ENCODE peak calls at places on chromosomes 12 and 14, in five cellular contexts. One of them, this sample, is unnamed.

GRCh38 chr14:103528512-103529382 is at the start of gene TRMT61A:
- DNase-seq in PC-9: peak
- DNase-seq in progenitor cell of endocrine pancreas: peak
- DNase-seq in CD8-positive, alpha-beta T cell: peak
- DNase-seq in Caco-2: peak
- DNase-seq in this sample: peak

GRCh38 chr14:20970983-20971704 is 15.9 kb downstream of the RNASE2 start:
- DNase-seq in PC-9: peak
- DNase-seq in progenitor cell of endocrine pancreas: peak
- DNase-seq in CD8-positive, alpha-beta T cell: peak
- DNase-seq in Caco-2: peak
- DNase-seq in this sample: peak

GRCh38 chr12:54306925-54307731 is 6.3 kb upstream of the NFE2 start:
- DNase-seq in PC-9: peak
- DNase-seq in progenitor cell of endocrine pancreas: no peak
- DNase-seq in CD8-positive, alpha-beta T cell: no peak
- DNase-seq in Caco-2: no peak
- DNase-seq in this sample: no peak

GRCh38 chr12:28814246-28814645 is 334.8 kb upstream of the FAR2 start:
- DNase-seq in PC-9: peak
- DNase-seq in progenitor cell of endocrine pancreas: no peak
- DNase-seq in CD8-positive, alpha-beta T cell: no peak
- DNase-seq in Caco-2: no peak
- DNase-seq in this sample: no peak

GRCh38 chr14:93989939-93990338 is 7.2 kb upstream of the CCDC197 start:
- DNase-seq in PC-9: no peak
- DNase-seq in progenitor cell of endocrine pancreas: no peak
- DNase-seq in CD8-positive, alpha-beta T cell: no peak
- DNase-seq in Caco-2: no peak
- DNase-seq in this sample: no peak

GRCh38 chr14:88551936-88552565 is 2.8 kb downstream of the PTPN21 start:
- DNase-seq in PC-9: no peak
- DNase-seq in progenitor cell of endocrine pancreas: no peak
- DNase-seq in CD8-positive, alpha-beta T cell: no peak
- DNase-seq in Caco-2: no peak
- DNase-seq in this sample: no peak

GRCh38 chr14:33068626-33069025 is 129.9 kb downstream of the NPAS3 start:
- DNase-seq in PC-9: no peak
- DNase-seq in progenitor cell of endocrine pancreas: no peak
- DNase-seq in CD8-positive, alpha-beta T cell: no peak
- DNase-seq in Caco-2: no peak
- DNase-seq in this sample: no peak

GRCh38 chr12:1811281-1811947 is 9.0 kb upstream of the LRTM2 start:
- DNase-seq in PC-9: no peak
- DNase-seq in progenitor cell of endocrine pancreas: no peak
- DNase-seq in CD8-positive, alpha-beta T cell: no peak
- DNase-seq in Caco-2: no peak
- DNase-seq in this sample: no peak

GRCh38 chr14:105248368-105249174 is at the start of gene BTBD6:
- DNase-seq in PC-9: no peak
- DNase-seq in progenitor cell of endocrine pancreas: peak
- DNase-seq in CD8-positive, alpha-beta T cell: peak
- DNase-seq in Caco-2: peak
- DNase-seq in this sample: peak

GRCh38 chr12:106142591-106143261 is 4.0 kb upstream of the NUAK1 start:
- DNase-seq in PC-9: no peak
- DNase-seq in progenitor cell of endocrine pancreas: no peak
- DNase-seq in CD8-positive, alpha-beta T cell: no peak
- DNase-seq in Caco-2: no peak
- DNase-seq in this sample: no peak

GRCh38 chr14:21528381-21529348 is 2.5 kb upstream of the SALL2 start:
- DNase-seq in PC-9: peak
- DNase-seq in progenitor cell of endocrine pancreas: no peak
- DNase-seq in CD8-positive, alpha-beta T cell: no peak
- DNase-seq in Caco-2: peak
- DNase-seq in this sample: no peak

GRCh38 chr14:78752789-78753188 is 582.6 kb downstream of the NRXN3 start:
- DNase-seq in PC-9: no peak
- DNase-seq in progenitor cell of endocrine pancreas: no peak
- DNase-seq in CD8-positive, alpha-beta T cell: no peak
- DNase-seq in Caco-2: no peak
- DNase-seq in this sample: no peak

GRCh38 chr12:31488737-31489338 is 102.1 kb downstream of the DENND5B start:
- DNase-seq in PC-9: no peak
- DNase-seq in progenitor cell of endocrine pancreas: no peak
- DNase-seq in CD8-positive, alpha-beta T cell: no peak
- DNase-seq in Caco-2: no peak
- DNase-seq in this sample: no peak

GRCh38 chr14:105051182-105052109 is 13.8 kb downstream of the GPR132 start:
- DNase-seq in PC-9: no peak
- DNase-seq in progenitor cell of endocrine pancreas: no peak
- DNase-seq in CD8-positive, alpha-beta T cell: no peak
- DNase-seq in Caco-2: no peak
- DNase-seq in this sample: no peak

GRCh38 chr12:19641235-19642080 is 202.2 kb downstream of the AEBP2 start:
- DNase-seq in PC-9: no peak
- DNase-seq in progenitor cell of endocrine pancreas: no peak
- DNase-seq in CD8-positive, alpha-beta T cell: no peak
- DNase-seq in Caco-2: no peak
- DNase-seq in this sample: no peak

GRCh38 chr12:129083121-129083520 is 229.8 kb downstream of the GLT1D1 start:
- DNase-seq in PC-9: no peak
- DNase-seq in progenitor cell of endocrine pancreas: no peak
- DNase-seq in CD8-positive, alpha-beta T cell: no peak
- DNase-seq in Caco-2: no peak
- DNase-seq in this sample: no peak

GRCh38 chr12:42277426-42278115 is 39.5 kb upstream of the YAF2 start:
- DNase-seq in PC-9: no peak
- DNase-seq in progenitor cell of endocrine pancreas: no peak
- DNase-seq in CD8-positive, alpha-beta T cell: no peak
- DNase-seq in Caco-2: no peak
- DNase-seq in this sample: no peak

GRCh38 chr12:90172524-90172923 is 463.9 kb upstream of the ATP2B1 start:
- DNase-seq in PC-9: no peak
- DNase-seq in progenitor cell of endocrine pancreas: no peak
- DNase-seq in CD8-positive, alpha-beta T cell: no peak
- DNase-seq in Caco-2: no peak
- DNase-seq in this sample: no peak

GRCh38 chr12:49866859-49867579 is 24.1 kb upstream of the BCDIN3D start:
- DNase-seq in PC-9: peak
- DNase-seq in progenitor cell of endocrine pancreas: peak
- DNase-seq in CD8-positive, alpha-beta T cell: peak
- DNase-seq in Caco-2: peak
- DNase-seq in this sample: peak

GRCh38 chr12:44217146-44217883 is 381.4 kb downstream of the TMEM117 start:
- DNase-seq in PC-9: no peak
- DNase-seq in progenitor cell of endocrine pancreas: no peak
- DNase-seq in CD8-positive, alpha-beta T cell: no peak
- DNase-seq in Caco-2: no peak
- DNase-seq in this sample: no peak

GRCh38 chr12:75488553-75488952 is 8.0 kb downstream of the GLIPR1 start:
- DNase-seq in PC-9: no peak
- DNase-seq in progenitor cell of endocrine pancreas: no peak
- DNase-seq in CD8-positive, alpha-beta T cell: no peak
- DNase-seq in Caco-2: peak
- DNase-seq in this sample: no peak

GRCh38 chr12:11496157-11496851 is 100.9 kb upstream of the PRB2 start:
- DNase-seq in PC-9: no peak
- DNase-seq in progenitor cell of endocrine pancreas: no peak
- DNase-seq in CD8-positive, alpha-beta T cell: no peak
- DNase-seq in Caco-2: no peak
- DNase-seq in this sample: no peak

GRCh38 chr12:105983622-105984325 is 155.0 kb downstream of the NUAK1 start:
- DNase-seq in PC-9: no peak
- DNase-seq in progenitor cell of endocrine pancreas: no peak
- DNase-seq in CD8-positive, alpha-beta T cell: no peak
- DNase-seq in Caco-2: no peak
- DNase-seq in this sample: no peak

GRCh38 chr12:76962099-76962498 is 83.3 kb upstream of the CSRP2 start:
- DNase-seq in PC-9: no peak
- DNase-seq in progenitor cell of endocrine pancreas: no peak
- DNase-seq in CD8-positive, alpha-beta T cell: no peak
- DNase-seq in Caco-2: no peak
- DNase-seq in this sample: no peak

GRCh38 chr12:118402251-118402650 is 25.9 kb downstream of the SUDS3 start:
- DNase-seq in PC-9: no peak
- DNase-seq in progenitor cell of endocrine pancreas: no peak
- DNase-seq in CD8-positive, alpha-beta T cell: no peak
- DNase-seq in Caco-2: no peak
- DNase-seq in this sample: no peak

GRCh38 chr12:57554897-57555296 is 5.1 kb downstream of the KIF5A start:
- DNase-seq in PC-9: no peak
- DNase-seq in progenitor cell of endocrine pancreas: no peak
- DNase-seq in CD8-positive, alpha-beta T cell: no peak
- DNase-seq in Caco-2: no peak
- DNase-seq in this sample: no peak

GRCh38 chr12:124545508-124546418 is 21.6 kb downstream of the NCOR2 start:
- DNase-seq in PC-9: no peak
- DNase-seq in progenitor cell of endocrine pancreas: no peak
- DNase-seq in CD8-positive, alpha-beta T cell: no peak
- DNase-seq in Caco-2: no peak
- DNase-seq in this sample: no peak

GRCh38 chr14:101104485-101104884 is 201.0 kb upstream of the RTL1 start:
- DNase-seq in PC-9: no peak
- DNase-seq in progenitor cell of endocrine pancreas: no peak
- DNase-seq in CD8-positive, alpha-beta T cell: no peak
- DNase-seq in Caco-2: no peak
- DNase-seq in this sample: no peak

GRCh38 chr12:88958961-88959360 is 378.7 kb upstream of the KITLG start:
- DNase-seq in PC-9: no peak
- DNase-seq in progenitor cell of endocrine pancreas: no peak
- DNase-seq in CD8-positive, alpha-beta T cell: no peak
- DNase-seq in Caco-2: no peak
- DNase-seq in this sample: no peak

GRCh38 chr14:99461411-99461810 is 19.2 kb downstream of the SETD3 start:
- DNase-seq in PC-9: no peak
- DNase-seq in progenitor cell of endocrine pancreas: no peak
- DNase-seq in CD8-positive, alpha-beta T cell: no peak
- DNase-seq in Caco-2: no peak
- DNase-seq in this sample: no peak

GRCh38 chr12:122672515-122672914 is 30.6 kb downstream of the HCAR2 start:
- DNase-seq in PC-9: no peak
- DNase-seq in progenitor cell of endocrine pancreas: no peak
- DNase-seq in CD8-positive, alpha-beta T cell: no peak
- DNase-seq in Caco-2: no peak
- DNase-seq in this sample: no peak

GRCh38 chr12:74021937-74022336 is 515.7 kb upstream of the ATXN7L3B start:
- DNase-seq in PC-9: peak
- DNase-seq in progenitor cell of endocrine pancreas: peak
- DNase-seq in CD8-positive, alpha-beta T cell: no peak
- DNase-seq in Caco-2: peak
- DNase-seq in this sample: no peak
- TF ChIP-seq CTCF in PC-9: peak
- TF ChIP-seq CTCF in progenitor cell of endocrine pancreas: peak
- TF ChIP-seq CTCF in CD8-positive, alpha-beta T cell: no peak
- TF ChIP-seq CTCF in Caco-2: peak
- TF ChIP-seq CTCF in this sample: peak

GRCh38 chr12:6684609-6685008 is 4.6 kb downstream of the ZNF384 start:
- DNase-seq in PC-9: peak
- DNase-seq in progenitor cell of endocrine pancreas: no peak
- DNase-seq in CD8-positive, alpha-beta T cell: no peak
- DNase-seq in Caco-2: peak
- DNase-seq in this sample: no peak
- TF ChIP-seq CTCF in PC-9: peak
- TF ChIP-seq CTCF in progenitor cell of endocrine pancreas: peak
- TF ChIP-seq CTCF in CD8-positive, alpha-beta T cell: peak
- TF ChIP-seq CTCF in Caco-2: peak
- TF ChIP-seq CTCF in this sample: peak

GRCh38 chr12:132342322-132342721 is 12.9 kb upstream of the GALNT9 start:
- DNase-seq in PC-9: no peak
- DNase-seq in progenitor cell of endocrine pancreas: no peak
- DNase-seq in CD8-positive, alpha-beta T cell: no peak
- DNase-seq in Caco-2: peak
- DNase-seq in this sample: no peak
- TF ChIP-seq CTCF in PC-9: peak
- TF ChIP-seq CTCF in progenitor cell of endocrine pancreas: peak
- TF ChIP-seq CTCF in CD8-positive, alpha-beta T cell: no peak
- TF ChIP-seq CTCF in Caco-2: peak
- TF ChIP-seq CTCF in this sample: no peak

GRCh38 chr12:120346681-120347080 is 19.1 kb upstream of the PLA2G1B start:
- DNase-seq in PC-9: no peak
- DNase-seq in progenitor cell of endocrine pancreas: no peak
- DNase-seq in CD8-positive, alpha-beta T cell: no peak
- DNase-seq in Caco-2: no peak
- DNase-seq in this sample: no peak
- TF ChIP-seq CTCF in PC-9: peak
- TF ChIP-seq CTCF in progenitor cell of endocrine pancreas: peak
- TF ChIP-seq CTCF in CD8-positive, alpha-beta T cell: no peak
- TF ChIP-seq CTCF in Caco-2: no peak
- TF ChIP-seq CTCF in this sample: no peak

GRCh38 chr12:18358930-18359329 is 97.6 kb downstream of the PIK3C2G start:
- DNase-seq in PC-9: no peak
- DNase-seq in progenitor cell of endocrine pancreas: no peak
- DNase-seq in CD8-positive, alpha-beta T cell: no peak
- DNase-seq in Caco-2: no peak
- DNase-seq in this sample: no peak
- TF ChIP-seq CTCF in PC-9: no peak
- TF ChIP-seq CTCF in progenitor cell of endocrine pancreas: no peak
- TF ChIP-seq CTCF in CD8-positive, alpha-beta T cell: no peak
- TF ChIP-seq CTCF in Caco-2: no peak
- TF ChIP-seq CTCF in this sample: no peak

DNA sequence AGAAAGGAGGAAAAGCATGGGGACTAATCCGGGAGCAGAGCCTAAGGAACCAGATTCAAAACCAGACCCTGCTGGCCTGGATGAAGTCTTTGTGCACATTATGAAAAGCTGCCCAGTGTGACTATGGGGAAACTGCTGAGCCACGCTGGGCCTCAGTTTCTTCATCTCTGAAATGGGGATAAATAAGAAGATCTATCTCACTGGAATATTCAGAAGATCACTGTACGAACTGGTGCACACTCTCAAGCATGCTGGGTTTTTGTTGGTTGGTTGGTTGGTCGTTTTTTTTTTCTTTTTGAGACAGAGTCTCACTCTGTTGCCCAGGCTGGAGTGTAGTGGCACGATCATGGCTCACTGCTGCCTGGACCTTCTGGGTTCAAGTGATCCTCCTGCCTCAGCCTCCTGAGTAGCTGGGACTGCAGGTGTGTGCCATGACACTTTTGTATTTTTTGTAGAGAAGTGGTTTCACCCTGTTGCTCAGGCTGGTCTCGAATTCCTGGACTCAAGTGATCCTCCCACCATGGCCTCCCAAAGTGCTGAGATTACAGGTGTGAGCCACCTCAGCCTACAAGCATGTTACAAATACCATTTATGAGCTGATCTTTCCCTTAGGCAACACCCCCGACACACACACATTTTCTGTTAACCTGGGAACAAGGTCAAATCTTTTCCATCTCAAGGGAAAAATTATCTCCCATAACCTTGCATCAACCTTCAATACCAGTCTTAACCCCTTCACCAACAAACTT is 33.4 kb upstream of the CORO1C start:
- DNase-seq in PC-9: no peak
- DNase-seq in progenitor cell of endocrine pancreas: no peak
- DNase-seq in CD8-positive, alpha-beta T cell: no peak
- DNase-seq in Caco-2: no peak
- DNase-seq in this sample: no peak
- TF ChIP-seq CTCF in PC-9: no peak
- TF ChIP-seq CTCF in progenitor cell of endocrine pancreas: no peak
- TF ChIP-seq CTCF in CD8-positive, alpha-beta T cell: no peak
- TF ChIP-seq CTCF in Caco-2: no peak
- TF ChIP-seq CTCF in this sample: no peak

GRCh38 chr14:29749327-29749726 is 178.3 kb downstream of the PRKD1 start:
- DNase-seq in PC-9: no peak
- DNase-seq in progenitor cell of endocrine pancreas: no peak
- DNase-seq in CD8-positive, alpha-beta T cell: no peak
- DNase-seq in Caco-2: no peak
- DNase-seq in this sample: no peak
- TF ChIP-seq CTCF in PC-9: no peak
- TF ChIP-seq CTCF in progenitor cell of endocrine pancreas: no peak
- TF ChIP-seq CTCF in CD8-positive, alpha-beta T cell: no peak
- TF ChIP-seq CTCF in Caco-2: no peak
- TF ChIP-seq CTCF in this sample: no peak